ENCODE peak calls at places on chromosomes 3 and 15, in eight cellular contexts. H, W, T, U, G, D, J and I are unnamed samples.

GRCh38 chr3:127665586-127665985 is 7.2 kb upstream of the ABTB1 start:
- DNase-seq in H (no peak), W (no peak), T (no peak), U (no peak), G (no peak), D (no peak), J (no peak), I (no peak)

GRCh38 chr3:179141890-179142289 is 6.3 kb upstream of the PIK3CA start:
- DNase-seq in H (no peak), W (no peak), T (no peak), U (no peak), G (no peak), D (no peak), J (no peak), I (no peak)

GRCh38 chr3:127457094-127457475 is 133.4 kb downstream of the TPRA1 start:
- DNase-seq in H (no peak), W (peak), T (no peak), U (no peak), G (no peak), D (peak), J (no peak), I (peak)

GRCh38 chr3:45541326-45542321 is 52.9 kb upstream of the LIMD1 start:
- DNase-seq in H (no peak), W (no peak), T (no peak), U (no peak), G (no peak), D (no peak), J (no peak), I (no peak)

GRCh38 chr3:73784647-73785420 is 160.1 kb upstream of the PDZRN3 start:
- DNase-seq in H (no peak), W (no peak), T (no peak), U (peak), G (no peak), D (no peak), J (no peak), I (peak)

GRCh38 chr3:151630035-151630434 is 103.7 kb upstream of the AADACL2 start:
- DNase-seq in H (no peak), W (no peak), T (no peak), U (no peak), G (no peak), D (no peak), J (no peak), I (no peak)

GRCh38 chr15:84034831-84035753 is 200.5 kb upstream of the GOLGA6L4 start:
- DNase-seq in H (no peak), W (peak), T (no peak), U (peak), G (no peak), D (peak), J (peak), I (peak)

GRCh38 chr3:138034918-138035317 is 25.0 kb downstream of the CLDN18 start:
- DNase-seq in H (no peak), W (no peak), T (no peak), U (no peak), G (no peak), D (no peak), J (no peak), I (no peak)

GRCh38 chr15:71362987-71363968 is 248.0 kb downstream of the THSD4 start:
- DNase-seq in H (no peak), W (peak), T (no peak), U (no peak), G (no peak), D (no peak), J (no peak), I (no peak)

GRCh38 chr15:39426552-39427532 is 154.0 kb upstream of the THBS1 start:
- DNase-seq in H (peak), W (no peak), T (peak), U (no peak), G (no peak), D (peak), J (peak), I (no peak)

GRCh38 chr3:111621535-111621934 is 26.4 kb upstream of the ZBED2 start:
- DNase-seq in H (no peak), W (peak), T (no peak), U (no peak), G (no peak), D (no peak), J (peak), I (no peak)

GRCh38 chr3:33318709-33319380 is 41.6 kb downstream of the FBXL2 start:
- DNase-seq in H (no peak), W (peak), T (no peak), U (no peak), G (no peak), D (no peak), J (no peak), I (no peak)

GRCh38 chr3:139358857-139359562 is 15.2 kb downstream of the MRPS22 start:
- DNase-seq in H (no peak), W (peak), T (no peak), U (no peak), G (no peak), D (no peak), J (no peak), I (peak)

GRCh38 chr15:58684036-58684700 is 65.3 kb downstream of the ADAM10 start:
- DNase-seq in H (no peak), W (no peak), T (no peak), U (no peak), G (no peak), D (no peak), J (no peak), I (no peak)

GRCh38 chr15:48641416-48641815 is 4.1 kb downstream of the FBN1 start:
- DNase-seq in H (no peak), W (no peak), T (no peak), U (no peak), G (no peak), D (no peak), J (peak), I (peak)

GRCh38 chr15:73631915-73632669 is 1.1 kb downstream of the NPTN start:
- DNase-seq in H (no peak), W (peak), T (no peak), U (no peak), G (no peak), D (no peak), J (peak), I (peak)

GRCh38 chr3:126026277-126026751 is 57.3 kb downstream of the ROPN1B start:
- DNase-seq in H (no peak), W (no peak), T (no peak), U (no peak), G (no peak), D (no peak), J (no peak), I (no peak)

GRCh38 chr3:100957407-100958100 is 35.7 kb downstream of the ABI3BP start:
- DNase-seq in H (no peak), W (no peak), T (no peak), U (no peak), G (no peak), D (peak), J (no peak), I (no peak)

GRCh38 chr15:90095521-90095959 is 6.7 kb downstream of the IDH2 start:
- DNase-seq in H (no peak), W (peak), T (no peak), U (no peak), G (no peak), D (no peak), J (peak), I (no peak)

GRCh38 chr15:38195191-38195901 is 57.3 kb upstream of the SPRED1 start:
- DNase-seq in H (no peak), W (no peak), T (no peak), U (no peak), G (no peak), D (no peak), J (no peak), I (no peak)

GRCh38 chr3:152961323-152961722 is 126.4 kb downstream of the P2RY1 start:
- DNase-seq in H (no peak), W (peak), T (no peak), U (no peak), G (no peak), D (no peak), J (peak), I (no peak)

GRCh38 chr15:78915341-78916087 is 29.3 kb downstream of the CTSH start:
- DNase-seq in H (no peak), W (no peak), T (no peak), U (no peak), G (no peak), D (no peak), J (no peak), I (no peak)

GRCh38 chr3:159146856-159147255 is 345.0 kb downstream of the MFSD1 start:
- DNase-seq in H (no peak), W (no peak), T (no peak), U (no peak), G (no peak), D (no peak), J (no peak), I (no peak)

GRCh38 chr3:189685854-189686253 is 54.7 kb downstream of the TP63 start:
- DNase-seq in H (no peak), W (no peak), T (no peak), U (peak), G (no peak), D (peak), J (no peak), I (peak)

GRCh38 chr3:53077476-53078220 is 31.8 kb upstream of the SFMBT1 start:
- DNase-seq in H (no peak), W (no peak), T (no peak), U (no peak), G (no peak), D (no peak), J (no peak), I (no peak)

GRCh38 chr3:192892981-192893827 is 24.5 kb downstream of the MB21D2 start:
- DNase-seq in H (no peak), W (peak), T (peak), U (no peak), G (no peak), D (peak), J (peak), I (peak)

GRCh38 chr3:101131767-101132166 is 138.5 kb upstream of the ABI3BP start:
- DNase-seq in H (no peak), W (peak), T (no peak), U (no peak), G (no peak), D (no peak), J (no peak), I (no peak)

GRCh38 chr3:128346562-128346961 is 120.1 kb downstream of the DNAJB8 start:
- DNase-seq in H (no peak), W (no peak), T (no peak), U (no peak), G (no peak), D (no peak), J (no peak), I (no peak)

GRCh38 chr15:51681303-51681963 is at the start of gene SCG3:
- DNase-seq in H (peak), W (peak), T (peak), U (peak), G (peak), D (peak), J (peak), I (peak)

GRCh38 chr3:60514085-60514649 is 737.1 kb downstream of the FHIT start:
- DNase-seq in H (no peak), W (no peak), T (no peak), U (no peak), G (no peak), D (no peak), J (no peak), I (no peak)

GRCh38 chr15:68640791-68641331 is 62.1 kb downstream of the CORO2B start:
- DNase-seq in H (no peak), W (no peak), T (no peak), U (no peak), G (no peak), D (no peak), J (no peak), I (no peak)

GRCh38 chr3:126179825-126180476 is 435 bp downstream of the ALDH1L1 start:
- DNase-seq in H (no peak), W (peak), T (no peak), U (no peak), G (no peak), D (no peak), J (no peak), I (no peak)

GRCh38 chr3:120198305-120198878 is 86.6 kb downstream of the GPR156 start:
- DNase-seq in H (no peak), W (peak), T (no peak), U (no peak), G (no peak), D (peak), J (peak), I (peak)

GRCh38 chr3:11134794-11135193 is 19.5 kb upstream of the HRH1 start:
- DNase-seq in H (no peak), W (no peak), T (no peak), U (no peak), G (no peak), D (no peak), J (no peak), I (no peak)

GRCh38 chr3:23385327-23385726 is 182.2 kb downstream of the UBE2E2 start:
- DNase-seq in H (no peak), W (no peak), T (no peak), U (no peak), G (no peak), D (no peak), J (no peak), I (no peak)

GRCh38 chr3:136350557-136350956 is 100.4 kb downstream of the PCCB start:
- DNase-seq in H (no peak), W (no peak), T (no peak), U (no peak), G (no peak), D (peak), J (no peak), I (no peak)

GRCh38 chr3:32961189-32961715 is 9.8 kb downstream of the CCR4 start:
- DNase-seq in H (no peak), W (no peak), T (peak), U (no peak), G (no peak), D (no peak), J (no peak), I (no peak)